ENCODE peak calls at places on chromosome 2, in six cellular contexts. G is tibial nerve, H is A549, M is transverse colon, A is sigmoid colon, E is stomach. P is an unnamed sample.

GRCh38 chr2:125638345-125638744 is 1017.6 kb upstream of the GYPC start:
- DNase-seq in E (no peak), A (no peak), G (no peak), H (no peak), M (no peak), P (no peak)

GRCh38 chr2:120765031-120765910 is 29.6 kb downstream of the GLI2 start:
- DNase-seq in E (no peak), H (no peak), G (no peak), M (no peak), A (peak; percentile 69), P (peak; percentile 71)

GRCh38 chr2:21837561-21837960 is 713.8 kb downstream of the TDRD15 start:
- DNase-seq in E (no peak), H (no peak), A (no peak), M (no peak), G (no peak), P (no peak)

GRCh38 chr2:43165378-43166025 is 60.9 kb downstream of the ZFP36L2 start:
- DNase-seq in E (no peak), H (no peak), M (no peak), G (no peak), A (no peak), P (no peak)

GRCh38 chr2:232731470-232731869 is 34.3 kb downstream of the GIGYF2 start:
- DNase-seq in E (no peak), G (no peak), A (no peak), M (no peak), H (no peak), P (no peak)

GRCh38 chr2:165794520-165794882 is 454 bp upstream of the GALNT3 start:
- DNase-seq in E (peak; percentile 60), M (peak; percentile 69), H (no peak), A (peak; percentile 57), G (peak; percentile 14), P (peak; percentile 49)

GRCh38 chr2:104177179-104177578 is 676.7 kb upstream of the POU3F3 start:
- DNase-seq in G (no peak), M (no peak), A (no peak), E (no peak), H (peak; percentile 3), P (no peak)

GRCh38 chr2:71066856-71067255 is 1.6 kb upstream of the NAGK start:
- DNase-seq in H (no peak), A (peak; percentile 2), M (no peak), G (no peak), E (no peak), P (no peak)

GRCh38 chr2:65129613-65130439 is at the start of gene RAB1A:
- DNase-seq in A (peak; percentile 100), E (peak; percentile 99), G (peak; percentile 98), M (peak; percentile 99), H (peak; percentile 100), P (peak; percentile 100)

GRCh38 chr2:102591646-102592045 is 27.7 kb upstream of the SLC9A2 start:
- DNase-seq in M (no peak), H (no peak), A (no peak), G (no peak), E (peak; percentile 60), P (no peak)

GRCh38 chr2:44838116-44838790 is 103.2 kb upstream of the SIX3 start:
- DNase-seq in A (no peak), M (no peak), E (no peak), H (no peak), G (no peak), P (no peak)

GRCh38 chr2:29487967-29488550 is 372.8 kb downstream of the CLIP4 start:
- DNase-seq in E (no peak), H (no peak), M (no peak), G (no peak), A (no peak), P (no peak)

GRCh38 chr2:20423376-20423775 is 23.5 kb upstream of the RHOB start:
- DNase-seq in G (no peak), A (no peak), M (peak; percentile 2), E (no peak), H (no peak), P (no peak)

GRCh38 chr2:125935559-125935958 is 720.4 kb upstream of the GYPC start:
- DNase-seq in H (no peak), E (no peak), M (no peak), A (no peak), G (no peak), P (no peak)

GRCh38 chr2:3575534-3576324 is 669 bp downstream of the RPS7 start:
- DNase-seq in A (no peak), M (no peak), G (no peak), E (no peak), H (peak; percentile 23), P (peak; percentile 56)

GRCh38 chr2:153872311-153873061 is 764 bp downstream of the GALNT13 start:
- DNase-seq in A (no peak), G (no peak), M (no peak), H (peak; percentile 13), E (no peak), P (no peak)

GRCh38 chr2:48531141-48531648 is 1.2 kb downstream of the STON1 start:
- DNase-seq in G (no peak), H (no peak), M (no peak), A (peak; percentile 80), E (no peak), P (no peak)

GRCh38 chr2:190994148-190994547 is 19.8 kb downstream of the STAT1 start:
- DNase-seq in A (no peak), H (no peak), M (no peak), E (no peak), G (no peak), P (no peak)

GRCh38 chr2:138622606-138623005 is 121.0 kb downstream of the SPOPL start:
- DNase-seq in A (no peak), G (no peak), H (no peak), M (no peak), E (no peak), P (no peak)

GRCh38 chr2:174607989-174608865 is 10.6 kb upstream of the WIPF1 start:
- DNase-seq in A (no peak), H (no peak), M (no peak), G (no peak), E (no peak), P (no peak)

GRCh38 chr2:179265082-179265575 is 497 bp upstream of the SESTD1 start:
- DNase-seq in E (no peak), M (no peak), A (no peak), G (no peak), H (no peak), P (no peak)

GRCh38 chr2:179263015-179263414 is 1.6 kb downstream of the SESTD1 start:
- DNase-seq in M (no peak), E (no peak), G (no peak), A (no peak), H (peak; percentile 9), P (no peak)

GRCh38 chr2:179263460-179264237 is 983 bp downstream of the SESTD1 start:
- DNase-seq in H (peak; percentile 41), E (peak; percentile 44), M (peak; percentile 41), A (peak; percentile 79), G (peak; percentile 74), P (peak; percentile 48)

GRCh38 chr2:179266271-179266670 is 1.6 kb upstream of the SESTD1 start:
- DNase-seq in M (no peak), H (no peak), A (no peak), E (no peak), G (no peak), P (no peak)

DNA sequence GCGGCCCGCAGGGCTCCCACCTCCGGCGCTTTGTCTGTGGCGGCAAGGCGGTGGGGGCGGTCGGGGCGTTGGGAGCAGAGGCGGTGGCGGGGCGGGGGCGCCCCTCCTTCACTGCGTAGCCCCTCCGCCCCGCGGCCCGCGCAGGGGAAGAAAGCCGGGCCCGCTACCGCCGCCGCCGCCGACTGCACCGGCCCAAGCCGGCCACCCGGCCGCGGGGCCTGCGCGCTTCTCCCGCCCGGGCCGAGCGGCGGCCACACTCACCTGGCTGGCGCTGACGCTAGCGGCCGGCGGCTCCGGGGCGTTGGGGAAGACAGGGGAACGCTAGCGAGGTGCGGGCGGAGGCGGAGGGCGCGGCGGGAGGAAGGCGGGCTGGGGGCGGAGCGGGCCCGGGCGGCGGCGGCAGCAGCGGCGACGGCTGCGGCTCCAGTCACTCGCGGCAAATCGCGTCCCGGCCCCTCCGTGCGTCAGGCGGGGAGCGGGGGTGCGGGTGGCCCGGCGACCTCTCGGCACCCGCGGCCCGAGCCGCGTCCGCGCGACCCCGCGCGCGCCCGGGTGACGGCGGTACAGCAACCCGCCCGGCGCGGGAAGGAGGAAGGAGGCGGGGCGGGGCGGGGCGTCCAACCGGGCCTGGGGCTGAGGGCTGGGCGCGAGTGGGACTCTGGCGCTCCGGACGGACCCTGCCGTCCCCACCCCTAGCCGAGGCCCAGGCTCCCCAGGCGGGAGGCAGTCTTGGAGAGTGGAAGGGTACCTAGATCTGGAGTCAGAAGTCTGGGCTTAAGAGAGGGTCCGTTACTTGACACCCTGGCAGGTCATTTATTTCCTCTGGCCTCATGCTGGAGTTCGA is at the start of gene SESTD1:
- DNase-seq in H (peak; percentile 53), M (peak; percentile 73), G (peak; percentile 51), E (peak; percentile 67), A (peak; percentile 85), P (peak; percentile 75)
- TF ChIP-seq POLR2A in H (peak; percentile 29), M (no peak), G (peak; percentile 83), E (no peak), A (no peak), P (peak; percentile 47)

DNA sequence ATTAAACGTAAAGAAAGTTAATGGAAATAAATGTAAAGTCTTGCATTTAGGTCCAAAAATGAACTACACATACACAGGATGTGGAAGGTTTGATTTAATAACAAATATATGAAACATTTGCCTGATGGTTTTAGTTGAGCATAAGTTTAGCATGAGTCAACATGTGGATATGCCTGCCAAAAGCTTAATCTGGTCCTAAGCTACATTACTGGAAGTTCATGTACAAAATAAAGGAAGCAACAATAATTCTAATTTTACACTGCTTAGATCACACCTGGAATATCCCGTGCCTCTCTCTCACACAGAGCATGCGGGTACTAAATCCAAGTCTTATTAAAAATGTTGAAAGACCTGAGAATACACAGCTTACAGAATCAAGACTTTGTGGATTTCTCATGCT is 276.5 kb upstream of the NRP2 start:
- DNase-seq in E (no peak), H (no peak), M (no peak), G (no peak), A (no peak), P (no peak)
- H3K27ac ChIP-seq in E (no peak overlapping the region), H (no peak overlapping the region), M (no peak overlapping the region), G (no peak overlapping the region), A (no peak overlapping the region), P (no peak overlapping the region)

GRCh38 chr2:99643824-99644787 is 154.3 kb upstream of the REV1 start:
- DNase-seq in M (no peak), E (no peak), A (no peak), G (no peak), H (no peak), P (no peak)
- TF ChIP-seq EP300 in M (no peak), E (no peak), A (no peak), G (no peak), H (no peak), P (no peak)

DNA sequence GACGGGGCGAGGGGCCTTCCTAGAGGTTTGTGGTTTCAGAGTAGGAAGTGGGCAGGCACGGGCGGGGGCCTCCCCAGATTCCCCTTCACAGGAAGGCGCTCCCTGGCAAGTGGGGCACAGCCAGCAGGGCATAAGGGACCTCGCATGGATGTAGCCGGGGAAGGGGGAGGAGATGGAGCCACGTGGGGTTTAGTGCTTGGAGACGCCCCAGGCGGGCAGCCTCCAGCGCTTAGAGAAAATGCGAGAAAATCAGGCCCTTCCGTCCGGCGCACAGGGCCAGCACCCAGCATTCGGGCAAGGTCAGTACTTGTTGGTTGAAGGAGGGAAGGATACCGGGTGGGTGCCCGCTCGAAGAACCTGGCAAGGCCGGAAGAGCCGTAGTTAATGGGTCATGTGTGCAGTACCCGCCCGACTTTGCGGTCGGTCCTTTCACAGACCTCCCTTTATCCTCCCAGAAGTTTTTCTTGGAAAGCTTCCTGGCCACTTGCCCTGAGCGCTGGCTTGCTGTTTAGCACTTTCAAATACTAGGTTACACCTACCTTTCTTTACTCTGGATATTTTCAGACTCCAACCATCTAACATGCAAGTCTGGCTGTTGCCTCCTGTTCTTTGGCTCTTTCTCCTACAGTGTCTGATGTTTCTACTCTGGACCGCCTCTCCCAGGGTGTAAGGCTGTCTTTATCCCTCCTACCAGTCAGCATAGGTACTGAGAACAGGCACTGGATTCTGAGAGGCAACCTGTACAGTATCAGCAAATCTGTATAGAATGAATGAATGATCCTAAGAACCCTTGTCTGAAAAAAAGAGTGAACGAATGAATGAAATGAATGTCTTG is 78.1 kb downstream of the CIB4 start:
- DNase-seq in M (peak; percentile 36), E (peak; percentile 83), H (no peak), G (peak; percentile 11), A (peak; percentile 68), P (no peak)
- TF ChIP-seq POLR2A in M (no peak), E (no peak), H (no peak), G (no peak), A (no peak), P (no peak)

P was measured in ovary.